ENCODE peak calls at places on chromosomes 1 and 21, in six cellular contexts. F, I, N, Z, O and X are unnamed samples.

GRCh38 chr21:45592208-45592619 is 50.0 kb upstream of the SLC19A1 start:
- DNase-seq in N (peak), Z (no peak), F (peak), I (no peak), O (no peak), X (peak)

GRCh38 chr21:16419188-16419874 is 689.5 kb downstream of the USP25 start:
- DNase-seq in Z (peak), N (no peak), O (peak), I (no peak), F (peak), X (no peak)

GRCh38 chr1:199102239-199102638 is 463.4 kb downstream of the PTPRC start:
- DNase-seq in I (no peak), F (no peak), O (no peak), Z (no peak), N (no peak), X (peak)

GRCh38 chr1:41400235-41400634 is 39.0 kb downstream of the FOXO6 start:
- DNase-seq in Z (no peak), F (no peak), I (no peak), O (no peak), N (no peak), X (no peak)

GRCh38 chr1:68128157-68128556 is 77.7 kb upstream of the DIRAS3 start:
- DNase-seq in N (no peak), I (no peak), F (peak), O (no peak), Z (no peak), X (no peak)

GRCh38 chr1:3352952-3353331 is 101.5 kb upstream of the ARHGEF16 start:
- DNase-seq in O (no peak), N (no peak), Z (peak), F (peak), I (no peak), X (no peak)

GRCh38 chr1:99731384-99731783 is 35.1 kb downstream of the FRRS1 start:
- DNase-seq in N (no peak), F (peak), O (no peak), Z (no peak), I (no peak), X (no peak)

GRCh38 chr1:31652891-31653489 is 8.3 kb upstream of the PEF1 start:
- DNase-seq in O (no peak), F (no peak), I (no peak), Z (no peak), N (no peak), X (no peak)

GRCh38 chr1:204453141-204453772 is 41.3 kb downstream of the PIK3C2B start:
- DNase-seq in O (no peak), Z (no peak), I (no peak), N (peak), F (no peak), X (peak)

GRCh38 chr1:58618303-58618702 is 41.3 kb upstream of the TACSTD2 start:
- DNase-seq in N (no peak), I (peak), Z (no peak), O (no peak), F (peak), X (no peak)

GRCh38 chr1:58652351-58653184 is 47.3 kb downstream of the MYSM1 start:
- DNase-seq in O (peak), I (peak), N (peak), F (peak), Z (peak), X (peak)

GRCh38 chr1:197621761-197622160 is 153.5 kb downstream of the DENND1B start:
- DNase-seq in F (no peak), I (no peak), N (no peak), Z (no peak), O (no peak), X (no peak)

GRCh38 chr1:115158181-115158580 is 68.9 kb upstream of the TSPAN2 start:
- DNase-seq in O (no peak), F (peak), I (no peak), N (no peak), Z (no peak), X (no peak)

GRCh38 chr1:97174039-97174704 is 452.6 kb downstream of the PTBP2 start:
- DNase-seq in Z (no peak), I (no peak), F (no peak), O (no peak), N (no peak), X (no peak)

GRCh38 chr1:35962952-35963351 is 32.0 kb downstream of the AGO3 start:
- DNase-seq in Z (no peak), F (no peak), O (no peak), I (no peak), N (no peak), X (no peak)

GRCh38 chr1:209150114-209150513 is 433.4 kb upstream of the CAMK1G start:
- DNase-seq in Z (peak), O (no peak), I (no peak), N (no peak), F (peak), X (no peak)

GRCh38 chr1:3056641-3057040 is 12.4 kb upstream of the PRDM16 start:
- DNase-seq in O (no peak), Z (no peak), F (no peak), I (no peak), N (no peak), X (no peak)